ENCODE peak calls at places on chromosomes 3 and 15, in ten cellular contexts. I is cardiac muscle cell, R is fibroblast of pulmonary artery, X is neural crest cell, D is NCI-H146, W is AG04450, V is SJSA1, K is GM04504, G is dorsolateral prefrontal cortex, C is RKO. N is an unnamed sample.

GRCh38 chr3:195907730-195908438 is 467 bp downstream of the TNK2 start:
- DNase-seq in I (peak; percentile 32), R (no peak), X (no peak), D (peak; percentile 36), W (no peak), V (no peak), K (no peak), G (no peak), C (peak; percentile 73), N (no peak)

GRCh38 chr15:55992769-55993110 is 672 bp downstream of the NEDD4 start:
- DNase-seq in I (no peak), R (no peak), X (no peak), D (no peak), W (peak; percentile 13), V (no peak), K (no peak), G (no peak), C (no peak), N (no peak)

GRCh38 chr15:84911879-84912660 is 27.6 kb downstream of the SLC28A1 start:
- DNase-seq in I (peak; percentile 100), R (peak; percentile 100), X (no peak), D (no peak), W (peak; percentile 87), V (peak; percentile 78), K (peak; percentile 99), G (peak; percentile 59), C (peak; percentile 61), N (no peak)

GRCh38 chr3:118529554-118529953 is 505.1 kb downstream of the IGSF11 start:
- DNase-seq in I (no peak), R (no peak), X (no peak), D (no peak), W (no peak), V (no peak), K (no peak), G (no peak), C (no peak), N (no peak)

GRCh38 chr15:51190424-51191068 is 95.8 kb upstream of the TNFAIP8L3 start:
- DNase-seq in I (no peak), R (no peak), X (no peak), D (no peak), W (no peak), V (no peak), K (no peak), G (no peak), C (no peak), N (no peak)

GRCh38 chr3:23055733-23056376 is 147.3 kb upstream of the UBE2E2 start:
- DNase-seq in I (peak; percentile 87), R (peak; percentile 88), X (no peak), D (no peak), W (peak; percentile 15), V (peak; percentile 77), K (peak; percentile 54), G (no peak), C (peak; percentile 34), N (no peak)

GRCh38 chr3:186220886-186221285 is 112.0 kb upstream of the ETV5 start:
- DNase-seq in I (no peak), R (no peak), X (no peak), D (no peak), W (no peak), V (no peak), K (no peak), G (peak; percentile 82), C (no peak), N (no peak)

GRCh38 chr3:90055721-90056120 is 948.3 kb downstream of the EPHA3 start:
- DNase-seq in I (no peak), R (peak; percentile 18), X (no peak), D (no peak), W (no peak), V (peak; percentile 9), K (no peak), G (no peak), C (no peak), N (no peak)

GRCh38 chr3:48656841-48657281 is 5.8 kb downstream of the CELSR3 start:
- DNase-seq in I (no peak), R (no peak), X (no peak), D (no peak), W (no peak), V (no peak), K (no peak), G (no peak), C (no peak), N (no peak)

GRCh38 chr3:30471076-30471475 is 135.3 kb upstream of the TGFBR2 start:
- DNase-seq in I (peak; percentile 79), R (peak; percentile 63), X (no peak), D (no peak), W (no peak), V (no peak), K (no peak), G (no peak), C (no peak), N (no peak)

N was measured in iPS DF 6.9.